ENCODE peak calls at places on chromosomes 4 and X, in nine cellular contexts. V, W, O, M, P, J, B, I and H are unnamed samples.

GRCh38 chr4:5691491-5692132 is 16.7 kb downstream of the EVC2 start:
- DNase-seq in O (no peak), W (no peak), J (no peak), I (no peak), B (no peak), V (no peak), M (no peak), P (peak; percentile 55), H (no peak)

GRCh38 chrX:2662586-2662985 is 28.5 kb upstream of the CD99 start:
- DNase-seq in W (no peak), P (no peak), O (no peak), I (no peak), V (no peak), M (no peak), J (no peak), B (no peak), H (no peak)

GRCh38 chr4:85498068-85498733 is 23.3 kb downstream of the ARHGAP24 start:
- DNase-seq in B (no peak), I (peak; percentile 51), M (no peak), V (no peak), J (peak; percentile 79), P (peak; percentile 78), O (peak; percentile 44), W (peak; percentile 57), H (no peak)

GRCh38 chr4:154982187-154983047 is 201.3 kb downstream of the RBM46 start:
- DNase-seq in B (peak; percentile 13), P (no peak), I (peak; percentile 2), M (peak; percentile 53), W (peak; percentile 9), J (peak; percentile 20), O (peak; percentile 52), V (no peak), H (no peak)

GRCh38 chrX:20139966-20140365 is 1.7 kb downstream of the EIF1AX start:
- DNase-seq in P (no peak), J (no peak), O (no peak), M (no peak), V (no peak), I (no peak), B (no peak), W (no peak), H (no peak)

GRCh38 chrX:116267511-116268040 is 97.0 kb downstream of the AGTR2 start:
- DNase-seq in M (no peak), J (no peak), B (no peak), O (no peak), P (no peak), I (no peak), W (peak; percentile 63), V (no peak), H (no peak)

GRCh38 chr4:17206829-17207773 is 304.8 kb downstream of the QDPR start:
- DNase-seq in V (no peak), I (no peak), J (no peak), B (no peak), W (no peak), O (no peak), P (no peak), M (no peak), H (no peak)

GRCh38 chr4:140047017-140047640 is 106.9 kb downstream of the MAML3 start:
- DNase-seq in J (no peak), V (no peak), I (no peak), P (no peak), O (no peak), B (no peak), W (no peak), M (no peak), H (no peak)

GRCh38 chr4:181523973-181524372 is 719.2 kb upstream of the TENM3 start:
- DNase-seq in J (no peak), P (no peak), V (no peak), W (no peak), I (no peak), M (no peak), O (no peak), B (no peak), H (no peak)

GRCh38 chrX:13180807-13181206 is 136.4 kb upstream of the FAM9C start:
- DNase-seq in B (no peak), J (no peak), M (no peak), P (no peak), V (no peak), W (no peak), O (no peak), I (no peak), H (no peak)

GRCh38 chr4:176547005-176547404 is 227.2 kb downstream of the SPCS3 start:
- DNase-seq in V (no peak), M (no peak), P (no peak), O (no peak), J (no peak), I (no peak), B (no peak), W (no peak), H (no peak)

GRCh38 chrX:9948406-9948805 is 18.8 kb upstream of the CLDN34 start:
- DNase-seq in J (no peak), B (no peak), I (no peak), M (no peak), W (no peak), P (no peak), O (no peak), V (no peak), H (no peak)

GRCh38 chr4:29151584-29151983 is 1568.6 kb upstream of the PCDH7 start:
- DNase-seq in V (no peak), B (no peak), M (no peak), W (no peak), P (no peak), O (no peak), I (no peak), J (no peak), H (no peak)

GRCh38 chr4:8297691-8298485 is 28.3 kb downstream of the HTRA3 start:
- DNase-seq in J (no peak), V (no peak), W (no peak), P (peak; percentile 46), O (no peak), M (no peak), B (no peak), I (no peak), H (no peak)

GRCh38 chr4:19739101-19739651 is 512.5 kb upstream of the SLIT2 start:
- DNase-seq in V (no peak), W (peak; percentile 99), P (no peak), I (no peak), B (no peak), O (no peak), M (no peak), J (no peak), H (no peak)

GRCh38 chrX:40526412-40526811 is 54.4 kb upstream of the ATP6AP2 start:
- DNase-seq in M (no peak), O (no peak), W (no peak), P (no peak), B (no peak), V (no peak), J (no peak), I (no peak), H (no peak)

GRCh38 chrX:3181846-3182245 is 140.6 kb downstream of the ARSF start:
- DNase-seq in J (no peak), O (no peak), I (no peak), B (no peak), V (no peak), P (no peak), W (no peak), M (no peak), H (no peak)

GRCh38 chr4:8858925-8859210 is 12.8 kb downstream of the HMX1 start:
- DNase-seq in P (no peak), O (no peak), J (no peak), B (no peak), M (no peak), I (no peak), W (no peak), V (no peak), H (no peak)

GRCh38 chr4:183906736-183907651 is 1.9 kb downstream of the STOX2 start:
- DNase-seq in O (no peak), J (no peak), M (no peak), V (no peak), P (peak; percentile 64), I (no peak), W (no peak), B (peak; percentile 53), H (no peak)

GRCh38 chr4:142402925-142403324 is 443.2 kb downstream of the INPP4B start:
- DNase-seq in W (peak; percentile 11), O (no peak), M (no peak), I (no peak), P (no peak), B (no peak), J (no peak), V (no peak), H (no peak)

GRCh38 chr4:105896984-105897760 is 1.9 kb downstream of the NPNT start:
- DNase-seq in V (no peak), J (no peak), O (peak; percentile 8), I (no peak), P (no peak), M (no peak), B (no peak), W (no peak), H (no peak)

GRCh38 chrX:22800360-22800759 is 199.4 kb upstream of the DDX53 start:
- DNase-seq in P (no peak), J (no peak), I (peak; percentile 17), B (no peak), M (no peak), O (no peak), V (no peak), W (peak; percentile 68), H (no peak)

GRCh38 chrX:104104676-104105075 is 7.6 kb upstream of the ZCCHC18 start:
- DNase-seq in P (no peak), W (no peak), O (no peak), V (no peak), I (no peak), B (no peak), M (no peak), J (no peak), H (no peak)

GRCh38 chr4:37890501-37891220 is at the start of gene TBC1D1:
- DNase-seq in W (no peak), P (peak; percentile 93), M (peak; percentile 77), J (peak; percentile 68), V (peak; percentile 26), B (peak; percentile 73), O (peak; percentile 77), I (peak; percentile 29), H (no peak)

GRCh38 chrX:17591741-17592110 is 145.6 kb upstream of the SCML1 start:
- DNase-seq in I (no peak), V (no peak), O (no peak), M (no peak), P (no peak), W (peak; percentile 56), B (no peak), J (no peak), H (no peak)

GRCh38 chrX:119266364-119266995 is 30.4 kb downstream of the PGRMC1 start:
- DNase-seq in W (no peak), I (peak; percentile 3), J (peak; percentile 22), V (no peak), P (no peak), B (no peak), M (no peak), O (peak; percentile 29), H (no peak)

GRCh38 chrX:103376118-103376978 is at the start of gene BEX3:
- DNase-seq in W (peak; percentile 36), J (peak; percentile 10), I (peak; percentile 69), P (peak; percentile 80), V (no peak), B (peak; percentile 59), M (no peak), O (no peak), H (peak; percentile 66)

GRCh38 chr4:176622251-176622968 is 170.3 kb downstream of the VEGFC start:
- DNase-seq in M (no peak), W (no peak), V (no peak), O (no peak), P (no peak), J (no peak), I (no peak), B (no peak), H (no peak)

GRCh38 chr4:5635826-5636196 is 72.5 kb downstream of the EVC2 start:
- DNase-seq in V (no peak), W (peak; percentile 9), M (no peak), I (no peak), P (no peak), B (no peak), J (no peak), O (no peak), H (no peak)

GRCh38 chrX:79079477-79079876 is 65.0 kb upstream of the GPR174 start:
- DNase-seq in W (no peak), O (no peak), V (no peak), P (no peak), I (no peak), J (no peak), B (no peak), M (no peak), H (no peak)

GRCh38 chr4:154018659-154019058 is 229.8 kb upstream of the SFRP2 start:
- DNase-seq in B (no peak), P (no peak), M (no peak), W (no peak), V (no peak), J (no peak), O (no peak), I (no peak), H (no peak)